ENCODE peak calls at places on chromosomes 12 and 14, in seven cellular contexts. H, U, L, C, Z, P and K are unnamed samples.

GRCh38 chr12:49014547-49014946 is 4.0 kb downstream of the PRKAG1 start:
- DNase-seq in H (no peak), U (no peak), L (no peak), C (no peak), Z (no peak), P (no peak), K (no peak)

GRCh38 chr12:96786808-96787207 is 120.2 kb upstream of the NEDD1 start:
- DNase-seq in H (no peak), U (no peak), L (no peak), C (no peak), Z (no peak), P (no peak), K (no peak)

GRCh38 chr12:129393357-129393937 is 510.4 kb downstream of the TMEM132D start:
- DNase-seq in H (no peak), U (no peak), L (no peak), C (no peak), Z (no peak), P (no peak), K (no peak)

GRCh38 chr14:98433436-98433835 is 838.6 kb downstream of the BCL11B start:
- DNase-seq in H (no peak), U (no peak), L (no peak), C (no peak), Z (no peak), P (no peak), K (no peak)

GRCh38 chr12:42605685-42606084 is 16.1 kb upstream of the PRICKLE1 start:
- DNase-seq in H (no peak), U (no peak), L (no peak), C (no peak), Z (no peak), P (no peak), K (no peak)

GRCh38 chr14:76307786-76308780 is 67.9 kb upstream of the ESRRB start:
- DNase-seq in H (no peak), U (no peak), L (no peak), C (peak; percentile 39), Z (no peak), P (peak; percentile 64), K (no peak)

GRCh38 chr14:53260928-53261327 is 107.8 kb upstream of the DDHD1 start:
- DNase-seq in H (no peak), U (no peak), L (no peak), C (no peak), Z (no peak), P (no peak), K (no peak)

GRCh38 chr12:116955382-116956021 is 44.8 kb downstream of the FBXW8 start:
- DNase-seq in H (no peak), U (peak; percentile 49), L (no peak), C (no peak), Z (no peak), P (no peak), K (peak; percentile 2)

GRCh38 chr14:70018713-70019201 is 139.5 kb downstream of the SMOC1 start:
- DNase-seq in H (no peak), U (peak; percentile 38), L (no peak), C (no peak), Z (no peak), P (no peak), K (no peak)

GRCh38 chr14:60171690-60172089 is 6.5 kb upstream of the DHRS7 start:
- DNase-seq in H (no peak), U (no peak), L (no peak), C (no peak), Z (no peak), P (no peak), K (no peak)

GRCh38 chr14:100305446-100306255 is 593 bp downstream of the SLC25A29 start:
- DNase-seq in H (peak; percentile 42), U (peak; percentile 44), L (peak; percentile 55), C (peak; percentile 82), Z (peak; percentile 41), P (no peak), K (peak; percentile 49)

GRCh38 chr12:33438890-33439586 is 581 bp downstream of the SYT10 start:
- DNase-seq in H (no peak), U (no peak), L (peak; percentile 62), C (no peak), Z (no peak), P (no peak), K (no peak)

GRCh38 chr14:72613196-72613974 is 280.5 kb downstream of the DPF3 start:
- DNase-seq in H (no peak), U (peak; percentile 37), L (no peak), C (peak; percentile 37), Z (no peak), P (peak; percentile 89), K (no peak)

GRCh38 chr14:64605926-64606685 is 56.3 kb downstream of the PPP1R36 start:
- DNase-seq in H (no peak), U (no peak), L (no peak), C (no peak), Z (no peak), P (no peak), K (no peak)

GRCh38 chr14:95433094-95433478 is 83.4 kb downstream of the SYNE3 start:
- DNase-seq in H (no peak), U (no peak), L (no peak), C (no peak), Z (no peak), P (no peak), K (no peak)

GRCh38 chr12:857611-858010 is 91.9 kb downstream of the RAD52 start:
- DNase-seq in H (no peak), U (no peak), L (no peak), C (no peak), Z (no peak), P (no peak), K (no peak)

GRCh38 chr14:22773162-22774010 is 6.9 kb downstream of the OXA1L start:
- DNase-seq in H (no peak), U (no peak), L (no peak), C (no peak), Z (no peak), P (no peak), K (no peak)

GRCh38 chr12:26777236-26777635 is 55.8 kb downstream of the ITPR2 start:
- DNase-seq in H (no peak), U (no peak), L (no peak), C (no peak), Z (no peak), P (no peak), K (no peak)

GRCh38 chr12:13165578-13166120 is 30.9 kb upstream of the EMP1 start:
- DNase-seq in H (peak; percentile 22), U (peak; percentile 70), L (no peak), C (peak; percentile 80), Z (peak; percentile 46), P (no peak), K (peak; percentile 56)

GRCh38 chr12:78146365-78146772 is 315.7 kb downstream of the NAV3 start:
- DNase-seq in H (peak; percentile 16), U (no peak), L (no peak), C (no peak), Z (no peak), P (no peak), K (no peak)

GRCh38 chr14:89805501-89805900 is 149.0 kb downstream of the EFCAB11 start:
- DNase-seq in H (no peak), U (no peak), L (no peak), C (no peak), Z (no peak), P (no peak), K (no peak)

GRCh38 chr14:75821828-75822521 is 159.8 kb downstream of the TGFB3 start:
- DNase-seq in H (no peak), U (peak; percentile 24), L (no peak), C (no peak), Z (no peak), P (no peak), K (no peak)

GRCh38 chr14:57182760-57183503 is 85.8 kb downstream of the EXOC5 start:
- DNase-seq in H (peak; percentile 14), U (no peak), L (peak; percentile 26), C (no peak), Z (no peak), P (no peak), K (no peak)

GRCh38 chr14:86990396-86990795 is 1002.6 kb downstream of the GALC start:
- DNase-seq in H (no peak), U (no peak), L (no peak), C (no peak), Z (no peak), P (no peak), K (no peak)

GRCh38 chr12:131831635-131832041 is 3.4 kb downstream of the MMP17 start:
- DNase-seq in H (peak; percentile 26), U (peak; percentile 25), L (no peak), C (no peak), Z (no peak), P (no peak), K (no peak)

GRCh38 chr14:61569783-61570182 is 125.5 kb upstream of the HIF1A start:
- DNase-seq in H (no peak), U (no peak), L (no peak), C (peak; percentile 61), Z (no peak), P (no peak), K (peak; percentile 24)

GRCh38 chr12:74129702-74130101 is 407.9 kb upstream of the ATXN7L3B start:
- DNase-seq in H (no peak), U (no peak), L (no peak), C (no peak), Z (no peak), P (no peak), K (no peak)

GRCh38 chr12:117857632-117858274 is 111.0 kb downstream of the KSR2 start:
- DNase-seq in H (peak; percentile 9), U (peak; percentile 63), L (peak; percentile 64), C (peak; percentile 54), Z (no peak), P (no peak), K (no peak)

GRCh38 chr12:111406474-111407370 is 999 bp downstream of the SH2B3 start:
- DNase-seq in H (no peak), U (no peak), L (peak; percentile 37), C (peak; percentile 62), Z (peak; percentile 61), P (no peak), K (peak; percentile 57)

GRCh38 chr12:43332977-43333649 is 218.9 kb downstream of the ADAMTS20 start:
- DNase-seq in H (no peak), U (no peak), L (no peak), C (no peak), Z (no peak), P (no peak), K (no peak)

GRCh38 chr14:31205681-31206535 is 1.7 kb downstream of the HECTD1 start:
- DNase-seq in H (peak; percentile 21), U (peak; percentile 18), L (no peak), C (no peak), Z (no peak), P (no peak), K (no peak)

GRCh38 chr12:30982413-30982812 is 55.9 kb downstream of the TSPAN11 start:
- DNase-seq in H (no peak), U (no peak), L (no peak), C (no peak), Z (no peak), P (no peak), K (no peak)

GRCh38 chr14:63045234-63045611 is at the start of gene KCNH5:
- DNase-seq in H (peak; percentile 21), U (no peak), L (peak; percentile 91), C (no peak), Z (no peak), P (no peak), K (no peak)

GRCh38 chr12:67780580-67781084 is 132.1 kb downstream of the DYRK2 start:
- DNase-seq in H (no peak), U (no peak), L (no peak), C (no peak), Z (no peak), P (no peak), K (no peak)

GRCh38 chr14:101444116-101444515 is 117.2 kb upstream of the DIO3 start:
- DNase-seq in H (no peak), U (no peak), L (no peak), C (no peak), Z (no peak), P (peak; percentile 83), K (no peak)